ENCODE peak calls at places on chromosome 21, in six cellular contexts. P, K, I, B, N and H are unnamed samples. For H3K4me1, the result is how much of the 10 kb centered on the place peaks cover.

GRCh38 chr21:37503848-37504467 is 137.4 kb downstream of the DYRK1A start:
- DNase-seq in P (no peak), K (no peak), I (no peak), B (no peak), N (no peak), H (no peak)

GRCh38 chr21:43854773-43855633 is 10.0 kb upstream of the AGPAT3 start:
- DNase-seq in P (no peak), K (no peak), I (peak), B (no peak), N (no peak), H (no peak)

GRCh38 chr21:39644069-39644468 is 31.3 kb downstream of the B3GALT5 start:
- DNase-seq in P (no peak), K (no peak), I (no peak), B (no peak), N (no peak), H (no peak)

GRCh38 chr21:35571910-35572309 is 488.4 kb downstream of the SETD4 start:
- DNase-seq in P (no peak), K (no peak), I (no peak), B (no peak), N (no peak), H (no peak)

GRCh38 chr21:42614391-42614790 is 39.0 kb upstream of the PDE9A start:
- DNase-seq in P (no peak), K (no peak), I (no peak), B (no peak), N (no peak), H (no peak)

GRCh38 chr21:39633770-39634181 is 21.0 kb downstream of the B3GALT5 start:
- DNase-seq in P (no peak), K (no peak), I (no peak), B (peak), N (no peak), H (no peak)

GRCh38 chr21:44920694-44921604 is at the start of gene ITGB2:
- DNase-seq in P (peak), K (no peak), I (peak), B (no peak), N (peak), H (no peak)

GRCh38 chr21:21373969-21374368 is 375.8 kb downstream of the NCAM2 start:
- DNase-seq in P (no peak), K (no peak), I (no peak), B (no peak), N (no peak), H (no peak)

GRCh38 chr21:39373634-39374033 is 24.7 kb upstream of the HMGN1 start:
- DNase-seq in P (no peak), K (no peak), I (peak), B (peak), N (no peak), H (peak)

GRCh38 chr21:43667191-43667904 is 8.0 kb downstream of the RRP1B start:
- DNase-seq in P (peak), K (no peak), I (no peak), B (no peak), N (no peak), H (no peak)

GRCh38 chr21:43269461-43269860 is 100.7 kb downstream of the CRYAA start:
- DNase-seq in P (no peak), K (peak), I (peak), B (no peak), N (peak), H (peak)

GRCh38 chr21:43645414-43645891 is 13.8 kb downstream of the HSF2BP start:
- DNase-seq in P (peak), K (no peak), I (peak), B (peak), N (no peak), H (peak)

GRCh38 chr21:25934130-25934529 is 199.4 kb downstream of the GABPA start:
- DNase-seq in P (no peak), K (no peak), I (no peak), B (no peak), N (no peak), H (no peak)

DNA sequence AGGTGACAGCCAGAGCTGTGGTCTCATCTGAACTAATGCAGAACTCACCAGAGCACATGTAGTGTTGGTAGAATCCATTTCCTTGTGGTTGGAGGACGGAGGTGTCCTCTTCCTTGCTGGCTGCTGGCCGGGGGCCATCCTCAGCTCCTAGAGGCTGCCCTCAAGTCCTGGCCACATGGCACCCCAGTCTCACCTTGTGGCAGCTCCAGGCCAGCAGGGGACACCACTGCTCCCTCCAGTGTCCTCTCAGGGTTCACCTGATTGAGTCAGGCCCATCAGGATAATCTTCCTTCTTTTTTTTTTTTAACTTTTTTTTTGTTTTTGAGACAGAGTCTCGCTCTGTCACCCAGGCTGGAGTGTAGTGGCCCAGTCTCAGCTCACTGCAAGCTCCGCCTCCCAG is 2.9 kb downstream of the KCNE1 start:
- DNase-seq in P (no peak), K (no peak), I (no peak), B (no peak), N (no peak), H (no peak)
- TF ChIP-seq CTCF in P (no peak), K (no peak), I (no peak), B (no peak), N (peak), H (no peak)

GRCh38 chr21:28993293-28993629 is 584 bp upstream of the LTN1 start:
- DNase-seq in P (no peak), K (no peak), I (no peak), B (no peak), N (no peak), H (no peak)

GRCh38 chr21:28991861-28992525 is 684 bp downstream of the LTN1 start:
- DNase-seq in P (no peak), K (no peak), I (peak), B (no peak), N (no peak), H (no peak)

DNA sequence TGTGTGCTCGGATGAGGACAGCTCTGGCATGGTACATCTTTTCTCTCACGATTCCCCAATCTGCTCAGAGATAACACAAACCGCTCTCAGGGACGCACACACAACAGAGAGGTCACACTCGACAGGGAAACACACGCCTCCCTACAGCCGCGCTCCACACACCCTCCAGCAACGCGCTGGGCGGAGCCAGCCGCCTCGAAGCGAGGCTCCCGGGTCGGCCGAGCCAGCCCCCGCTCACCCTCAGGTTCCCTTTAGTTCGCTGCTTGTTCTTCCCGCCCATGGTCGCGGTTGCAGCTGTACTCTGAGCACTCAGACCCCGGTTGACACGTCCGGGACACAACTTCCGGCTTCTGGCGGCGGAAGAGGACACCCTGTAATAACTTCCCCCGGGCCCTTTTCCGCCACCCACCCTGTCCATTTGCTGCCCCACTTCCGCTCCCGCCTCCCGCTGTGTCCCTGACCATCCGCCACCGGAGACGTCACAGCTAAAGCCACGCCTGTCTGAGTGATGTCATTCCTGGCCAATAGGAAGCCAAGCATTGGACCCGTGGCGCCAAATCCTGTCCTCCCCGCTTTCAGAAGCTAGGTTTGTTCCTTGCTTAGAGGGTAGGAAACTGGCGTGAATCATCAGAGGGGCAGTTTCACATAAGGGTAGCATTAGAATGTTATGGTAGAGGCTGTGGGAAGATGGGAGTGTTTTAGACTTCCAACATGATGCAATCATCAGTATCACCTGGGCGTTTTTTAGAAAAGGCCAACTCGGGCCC is at the start of gene LTN1:
- DNase-seq in P (peak), K (peak), I (peak), B (peak), N (peak), H (peak)
- H3K4me1 ChIP-seq in P (under half), K (under half), I (under half), B (under half), N (under half), H (under half)

GRCh38 chr21:41506005-41506404 is 2.0 kb downstream of the TMPRSS2 start:
- DNase-seq in P (no peak), K (no peak), I (no peak), B (no peak), N (no peak), H (no peak)

GRCh38 chr21:41508415-41509205 is 652 bp upstream of the TMPRSS2 start:
- DNase-seq in P (no peak), K (no peak), I (no peak), B (no peak), N (no peak), H (no peak)

GRCh38 chr21:41507521-41508414 is at the start of gene TMPRSS2:
- DNase-seq in P (peak), K (no peak), I (no peak), B (no peak), N (no peak), H (no peak)

GRCh38 chr21:41509206-41509496 is 1.2 kb upstream of the TMPRSS2 start:
- DNase-seq in P (no peak), K (no peak), I (no peak), B (no peak), N (no peak), H (no peak)

DNA sequence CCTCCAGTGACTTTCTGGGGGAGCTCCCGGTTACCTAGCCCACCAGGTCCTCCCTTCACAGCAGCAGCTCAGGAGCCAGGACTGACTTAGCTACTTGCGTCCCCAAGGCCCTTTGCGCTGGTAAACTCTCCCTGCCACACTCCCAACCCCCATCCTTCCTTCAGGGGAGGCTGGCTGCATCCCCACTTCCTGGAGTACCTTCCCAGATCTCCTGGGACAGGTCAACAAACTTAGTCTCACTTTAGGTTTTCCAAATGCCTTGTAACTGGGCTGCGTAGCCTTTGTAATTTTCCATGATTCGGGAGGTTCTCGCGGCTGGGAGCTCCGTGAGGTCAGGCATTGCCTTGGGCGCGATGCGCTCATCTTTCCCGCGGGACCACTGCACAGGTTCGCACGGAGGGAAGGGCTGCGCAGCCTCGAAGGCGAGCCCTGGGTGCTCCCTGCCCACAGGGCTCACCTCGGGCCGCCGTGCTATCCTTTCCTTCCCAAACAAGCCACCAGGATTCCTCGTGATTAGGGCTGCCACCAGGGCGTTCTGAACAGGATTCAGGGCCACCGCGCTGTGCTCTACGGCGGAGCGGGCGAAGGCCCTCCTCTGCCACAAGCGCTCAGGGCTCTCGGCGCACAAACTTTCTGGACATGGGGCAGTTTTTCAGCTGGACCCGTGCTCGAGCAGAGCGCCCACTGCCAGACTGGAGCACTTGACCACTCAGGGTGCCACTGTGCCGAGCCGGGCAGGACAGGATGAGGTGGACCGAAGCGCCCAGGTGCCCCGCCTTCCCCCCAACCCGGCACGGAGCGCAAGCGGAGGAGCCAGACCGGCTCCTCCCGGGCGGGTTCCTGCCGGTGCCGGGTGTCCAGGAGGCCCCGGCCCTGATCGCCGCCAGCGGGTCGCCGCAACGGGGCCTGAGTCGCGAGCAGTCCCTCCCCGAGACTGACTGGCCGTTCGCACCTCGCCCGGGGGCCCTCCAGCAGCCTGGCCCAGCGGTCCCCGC is 1.1 kb downstream of the TMPRSS2 start:
- DNase-seq in P (peak), K (no peak), I (no peak), B (peak), N (no peak), H (no peak)
- TF ChIP-seq CTCF in P (no peak), K (no peak), I (no peak), B (no peak), N (no peak), H (no peak)

GRCh38 chr21:31667639-31668038 is 8.1 kb downstream of the SOD1 start:
- DNase-seq in P (no peak), K (no peak), I (no peak), B (no peak), N (no peak), H (no peak)

GRCh38 chr21:31668651-31669491 is 9.4 kb downstream of the SOD1 start:
- DNase-seq in P (no peak), K (no peak), I (no peak), B (no peak), N (no peak), H (no peak)

GRCh38 chr21:31665397-31665796 is 5.9 kb downstream of the SOD1 start:
- DNase-seq in P (no peak), K (no peak), I (no peak), B (peak), N (no peak), H (no peak)

GRCh38 chr21:31666445-31667010 is 7.0 kb downstream of the SOD1 start:
- DNase-seq in P (no peak), K (no peak), I (no peak), B (no peak), N (no peak), H (no peak)

GRCh38 chr21:31667141-31667540 is 7.6 kb downstream of the SOD1 start:
- DNase-seq in P (no peak), K (no peak), I (no peak), B (no peak), N (no peak), H (no peak)
- H3K4me1 ChIP-seq in P (under half), K (under half), I (under half), B (under half), N (under half), H (under half)

GRCh38 chr21:16422702-16423101 is 692.9 kb downstream of the USP25 start:
- DNase-seq in P (no peak), K (no peak), I (no peak), B (no peak), N (no peak), H (no peak)
- TF ChIP-seq CTCF in P (no peak), K (no peak), I (no peak), B (no peak), N (no peak), H (no peak)

GRCh38 chr21:45996311-45997204 is 15.0 kb downstream of the COL6A1 start:
- DNase-seq in P (peak), K (peak), I (no peak), B (no peak), N (peak), H (peak)
- H3K4me1 ChIP-seq in P (under half), K (under half), I (under half), B (under half), N (under half), H (under half)